ENCODE peak calls at places on chromosomes 1 and 21, in four cellular contexts. Z, I, Y and S are unnamed samples.
A peak's percentile ranks its signal among the peaks of the same experiment; 100 is the strongest.

GRCh38 chr1:155871390-155871789 is 12.0 kb downstream of the SYT11 start:
- DNase-seq in Z (no peak), I (no peak), Y (no peak), S (no peak)

GRCh38 chr1:93446837-93447451 is 974 bp upstream of the FNBP1L start:
- DNase-seq in Z (no peak), I (no peak), Y (no peak), S (no peak)

GRCh38 chr1:32250893-32251716 is at the start of gene LCK:
- DNase-seq in Z (no peak), I (peak; percentile 73), Y (no peak), S (no peak)

GRCh38 chr1:210236840-210237409 is 4.3 kb downstream of the SERTAD4 start:
- DNase-seq in Z (no peak), I (no peak), Y (no peak), S (no peak)

GRCh38 chr1:230187290-230187689 is 120.3 kb downstream of the GALNT2 start:
- DNase-seq in Z (no peak), I (no peak), Y (no peak), S (no peak)

GRCh38 chr1:214997685-214998084 is 84.9 kb upstream of the KCNK2 start:
- DNase-seq in Z (no peak), I (no peak), Y (no peak), S (no peak)

GRCh38 chr1:183635112-183635605 is 424 bp downstream of the ARPC5 start:
- DNase-seq in Z (peak; percentile 34), I (peak; percentile 46), Y (peak; percentile 23), S (peak; percentile 71)

GRCh38 chr1:185654952-185655314 is 79.3 kb upstream of the HMCN1 start:
- DNase-seq in Z (no peak), I (no peak), Y (no peak), S (no peak)

GRCh38 chr1:113683384-113684152 is 75.7 kb downstream of the PHTF1 start:
- DNase-seq in Z (no peak), I (no peak), Y (no peak), S (no peak)

GRCh38 chr1:220700591-220701179 is 10.5 kb downstream of the C1orf115 start:
- DNase-seq in Z (no peak), I (no peak), Y (no peak), S (no peak)

GRCh38 chr1:155698382-155699038 is 9.6 kb downstream of the DAP3 start:
- DNase-seq in Z (no peak), I (no peak), Y (no peak), S (no peak)

GRCh38 chr21:36926989-36927695 is 39.3 kb downstream of the HLCS start:
- DNase-seq in Z (no peak), I (no peak), Y (no peak), S (no peak)

GRCh38 chr1:85617582-85618237 is 37.1 kb downstream of the CCN1 start:
- DNase-seq in Z (no peak), I (no peak), Y (no peak), S (no peak)

GRCh38 chr1:238485062-238485905 is 594.6 kb upstream of the ZP4 start:
- DNase-seq in Z (no peak), I (no peak), Y (peak; percentile 18), S (no peak)

GRCh38 chr1:178541829-178542553 is 29.1 kb downstream of the TEX35 start:
- DNase-seq in Z (no peak), I (peak; percentile 45), Y (peak; percentile 31), S (no peak)

GRCh38 chr21:44926364-44927101 is 5.8 kb upstream of the ITGB2 start:
- DNase-seq in Z (no peak), I (peak; percentile 66), Y (no peak), S (no peak)

GRCh38 chr1:19336543-19336942 is 24.4 kb downstream of the SLC66A1 start:
- DNase-seq in Z (no peak), I (no peak), Y (no peak), S (no peak)

GRCh38 chr1:2212542-2213491 is 15.3 kb upstream of the SKI start:
- DNase-seq in Z (peak; percentile 81), I (no peak), Y (peak; percentile 69), S (peak; percentile 80)

GRCh38 chr1:109482796-109483638 is 688 bp upstream of the ATXN7L2 start:
- DNase-seq in Z (no peak), I (peak; percentile 58), Y (peak; percentile 51), S (no peak)

GRCh38 chr1:85089203-85089602 is 40.9 kb upstream of the MCOLN3 start:
- DNase-seq in Z (no peak), I (no peak), Y (no peak), S (no peak)

GRCh38 chr1:206961668-206962067 is 8.6 kb downstream of the FCAMR start:
- DNase-seq in Z (no peak), I (no peak), Y (no peak), S (no peak)

GRCh38 chr1:64092851-64093371 is 110.5 kb upstream of the UBE2U start:
- DNase-seq in Z (no peak), I (no peak), Y (no peak), S (no peak)

GRCh38 chr21:42651515-42652401 is 1.7 kb upstream of the PDE9A start:
- DNase-seq in Z (no peak), I (no peak), Y (no peak), S (no peak)

GRCh38 chr1:220685879-220686278 is 4.3 kb upstream of the C1orf115 start:
- DNase-seq in Z (no peak), I (no peak), Y (no peak), S (no peak)

GRCh38 chr1:167789501-167789900 is 67.7 kb downstream of the MPZL1 start:
- DNase-seq in Z (no peak), I (no peak), Y (no peak), S (no peak)

GRCh38 chr21:36699026-36699545 is at the start of gene SIM2:
- DNase-seq in Z (no peak), I (no peak), Y (peak; percentile 25), S (no peak)

GRCh38 chr1:109910123-109910962 is at the start of gene CSF1:
- DNase-seq in Z (peak; percentile 58), I (peak; percentile 56), Y (peak; percentile 69), S (peak; percentile 81)

GRCh38 chr1:198901280-198901679 is 262.4 kb downstream of the PTPRC start:
- DNase-seq in Z (no peak), I (no peak), Y (no peak), S (no peak)

GRCh38 chr1:194103516-194104246 is 917.3 kb upstream of the B3GALT2 start:
- DNase-seq in Z (no peak), I (no peak), Y (no peak), S (no peak)

GRCh38 chr21:25458484-25458883 is 148.8 kb downstream of the MRPL39 start:
- DNase-seq in Z (no peak), I (no peak), Y (no peak), S (no peak)

GRCh38 chr1:169970114-169970513 is 76.4 kb upstream of the SCYL3 start:
- DNase-seq in Z (no peak), I (no peak), Y (no peak), S (no peak)

GRCh38 chr1:33005812-33006465 is 30.7 kb downstream of the AK2 start:
- DNase-seq in Z (no peak), I (no peak), Y (no peak), S (no peak)

GRCh38 chr1:37342736-37343135 is 131.6 kb upstream of the ZC3H12A start:
- DNase-seq in Z (no peak), I (no peak), Y (no peak), S (no peak)
- TF ChIP-seq CTCF in Z (no peak), I (no peak), Y (peak; percentile 25), S (no peak)

DNA sequence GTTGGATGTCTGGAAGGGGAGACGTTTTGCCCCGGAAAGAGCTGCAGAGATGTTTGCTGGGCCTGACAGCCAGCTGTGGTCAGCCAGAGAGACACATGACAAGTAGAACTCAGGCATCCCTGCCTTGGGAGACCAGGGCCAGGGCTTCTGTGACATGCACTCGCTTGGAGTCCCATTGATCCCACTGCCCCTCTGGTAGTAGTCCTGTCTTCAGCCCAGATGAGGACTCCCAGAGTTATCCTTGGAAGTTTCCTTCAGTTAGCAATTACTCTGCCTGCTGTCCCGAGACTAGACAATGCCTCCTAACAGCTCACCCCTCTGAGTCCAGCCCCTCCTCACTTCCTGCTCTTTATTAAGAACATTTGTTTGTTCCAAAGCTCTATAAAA is 94.0 kb downstream of the KCNK1 start:
- DNase-seq in Z (no peak), I (no peak), Y (no peak), S (no peak)
- TF ChIP-seq CTCF in Z (no peak), I (no peak), Y (no peak), S (no peak)

GRCh38 chr1:23868848-23869450 is 859 bp upstream of the FUCA1 start:
- DNase-seq in Z (no peak), I (no peak), Y (no peak), S (no peak)

GRCh38 chr1:23865543-23865930 is 2.6 kb downstream of the FUCA1 start:
- DNase-seq in Z (no peak), I (no peak), Y (no peak), S (no peak)

GRCh38 chr1:23869818-23870217 is 1.7 kb upstream of the FUCA1 start:
- DNase-seq in Z (no peak), I (no peak), Y (no peak), S (no peak)

GRCh38 chr1:23867542-23867952 is 543 bp downstream of the FUCA1 start:
- DNase-seq in Z (no peak), I (no peak), Y (no peak), S (no peak)

DNA sequence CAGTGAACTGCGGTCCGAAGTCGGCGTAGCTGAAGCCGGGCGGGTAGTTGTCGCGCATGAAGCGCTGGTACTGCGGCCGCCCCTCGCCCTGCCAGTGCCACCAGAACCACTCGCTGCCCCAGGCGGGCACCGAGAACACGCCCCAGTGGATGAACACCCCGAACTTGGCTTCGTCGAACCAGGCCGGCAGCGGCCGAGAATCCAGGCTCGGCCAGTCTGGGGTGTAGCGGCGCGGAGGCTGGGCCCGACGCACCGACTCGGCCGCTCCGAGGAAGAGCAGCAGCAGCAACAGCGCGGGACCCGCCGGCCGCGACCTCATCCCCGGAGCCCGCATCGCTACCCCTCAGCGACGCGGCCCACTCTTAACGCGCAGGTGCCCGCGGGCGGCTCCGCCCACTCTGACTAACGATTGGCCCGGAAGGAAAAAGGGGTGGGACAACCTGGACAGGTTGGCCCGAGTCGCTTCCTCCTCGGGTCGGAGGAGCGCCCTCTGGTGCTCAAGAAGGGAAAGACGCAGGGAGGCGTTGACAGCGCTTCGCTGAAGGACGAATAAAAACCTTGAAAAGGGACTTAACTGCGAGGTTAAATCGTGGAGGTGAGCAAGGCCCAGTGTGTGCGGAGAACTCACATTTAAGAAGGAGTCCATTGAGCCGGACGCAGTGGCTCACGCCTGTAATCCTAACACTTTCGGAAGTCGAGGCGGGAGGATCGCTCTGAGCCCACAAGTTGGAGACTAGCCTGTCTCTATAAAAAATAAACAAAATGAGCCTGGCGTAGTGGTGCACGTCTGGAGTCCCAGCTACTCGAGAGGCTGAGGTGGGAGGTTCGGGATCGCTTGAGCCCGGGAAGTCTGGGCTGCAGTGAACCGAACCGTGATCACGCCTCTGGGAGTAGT is at the start of gene FUCA1:
- DNase-seq in Z (peak; percentile 89), I (peak; percentile 97), Y (peak; percentile 88), S (peak; percentile 93)
- TF ChIP-seq CTCF in Z (peak; percentile 91), I (peak; percentile 96), Y (peak; percentile 99), S (peak; percentile 98)

DNA sequence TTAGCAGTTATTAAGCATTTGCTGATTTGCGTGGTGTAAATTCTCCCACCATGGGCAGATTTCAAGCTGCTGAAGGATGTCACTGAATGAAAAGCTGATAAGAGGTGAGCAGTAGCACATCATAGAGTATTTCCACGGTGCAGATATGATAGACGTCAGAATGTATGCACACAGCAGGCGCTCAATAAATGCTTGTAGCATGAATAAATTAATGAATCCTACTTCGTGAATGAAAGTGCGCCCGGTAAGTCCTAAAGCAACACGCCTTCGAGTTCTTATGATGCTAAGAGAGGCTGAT is 505 bp upstream of the UBIAD1 start:
- DNase-seq in Z (no peak), I (no peak), Y (no peak), S (no peak)
- TF ChIP-seq CTCF in Z (no peak), I (no peak), Y (no peak), S (no peak)